ENCODE peak calls at places on chromosome 4, in ten cellular contexts. F is activated naive CD4-positive, alpha-beta T cell treated with anti-CD3 and anti-CD28 coated beads for 36 hours; B is adipocyte; G is progenitor cell of endocrine pancreas; U is CD4-positive, alpha-beta T cell; C is amygdala; V is right cardiac atrium; Z is KBM-7; M is ovary; J is IMR-90. S is an unnamed sample.

GRCh38 chr4:138835833-138836521 is 179.6 kb upstream of the NOCT start:
- DNase-seq in M (no peak), C (no peak), J (peak), G (no peak), V (peak), B (peak), Z (no peak), F (no peak), U (no peak), S (peak)

GRCh38 chr4:6444587-6444986 is 27.8 kb downstream of the PPP2R2C start:
- DNase-seq in V (no peak), Z (no peak), F (no peak), M (no peak), B (no peak), G (no peak), J (no peak), C (no peak), U (no peak), S (no peak)

GRCh38 chr4:153362184-153362583 is 17.7 kb downstream of the MND1 start:
- DNase-seq in M (no peak), Z (peak), G (no peak), V (no peak), U (no peak), C (no peak), B (no peak), F (no peak), J (peak), S (peak)

GRCh38 chr4:6929339-6929734 is 19.7 kb downstream of the TBC1D14 start:
- DNase-seq in B (no peak), F (no peak), U (no peak), V (peak), Z (no peak), G (no peak), J (no peak), C (no peak), M (no peak), S (no peak)

GRCh38 chr4:107034982-107035710 is 967 bp downstream of the DKK2 start:
- DNase-seq in G (peak), J (peak), U (no peak), C (no peak), M (peak), B (peak), F (peak), Z (peak), V (peak), S (peak)

GRCh38 chr4:35250771-35251170 is 993.5 kb downstream of the ARAP2 start:
- DNase-seq in G (no peak), J (no peak), M (no peak), F (no peak), C (no peak), V (no peak), B (no peak), U (no peak), Z (no peak), S (no peak)

GRCh38 chr4:98747659-98748091 is 89.3 kb upstream of the TSPAN5 start:
- DNase-seq in J (no peak), B (no peak), M (no peak), U (no peak), F (no peak), C (no peak), Z (no peak), V (no peak), G (no peak), S (no peak)

GRCh38 chr4:128661529-128661928 is 148.0 kb upstream of the JADE1 start:
- DNase-seq in G (no peak), C (no peak), F (no peak), B (no peak), U (no peak), Z (no peak), J (no peak), V (no peak), M (no peak), S (no peak)

GRCh38 chr4:183171484-183172267 is 72.6 kb downstream of the WWC2 start:
- DNase-seq in J (peak), U (no peak), C (no peak), F (no peak), V (no peak), M (no peak), B (no peak), G (no peak), Z (no peak), S (no peak)

GRCh38 chr4:139833131-139833930 is 167.7 kb downstream of the MGST2 start:
- DNase-seq in B (no peak), V (no peak), Z (no peak), F (no peak), J (no peak), U (no peak), G (no peak), M (no peak), C (no peak), S (no peak)

S was measured in fibroblast of villous mesenchyme.